ENCODE peak calls at places on chromosomes 16 and 17, in five cellular contexts. V, W, Q, D and F are unnamed samples.

GRCh38 chr16:78763821-78764440 is 664.5 kb downstream of the WWOX start:
- DNase-seq in V (no peak), W (no peak), Q (no peak), D (no peak), F (no peak)

GRCh38 chr16:50396770-50397525 is 28.2 kb upstream of the BRD7 start:
- DNase-seq in V (no peak), W (no peak), Q (no peak), D (no peak), F (no peak)

GRCh38 chr16:68459457-68459856 is 11.1 kb upstream of the SMPD3 start:
- DNase-seq in V (no peak), W (no peak), Q (no peak), D (no peak), F (no peak)

GRCh38 chr17:34617398-34617797 is 38.0 kb downstream of the TMEM132E start:
- DNase-seq in V (no peak), W (no peak), Q (no peak), D (no peak), F (no peak)

GRCh38 chr16:89919535-89920406 is 1.1 kb downstream of the MC1R start:
- DNase-seq in V (no peak), W (no peak), Q (no peak), D (no peak), F (no peak)

GRCh38 chr16:795580-796229 is 4.8 kb downstream of the GNG13 start:
- DNase-seq in V (no peak), W (no peak), Q (no peak), D (no peak), F (no peak)

GRCh38 chr16:61382435-61382834 is 653.8 kb downstream of the CDH8 start:
- DNase-seq in V (no peak), W (no peak), Q (no peak), D (no peak), F (no peak)

GRCh38 chr16:50195276-50195675 is 42.2 kb downstream of the TENT4B start:
- DNase-seq in V (no peak), W (no peak), Q (no peak), D (no peak), F (no peak)

GRCh38 chr16:19088341-19088916 is 21.0 kb downstream of the COQ7 start:
- DNase-seq in V (no peak), W (no peak), Q (no peak), D (no peak), F (no peak)

GRCh38 chr16:80105160-80105559 is 435.6 kb upstream of the DYNLRB2 start:
- DNase-seq in V (no peak), W (no peak), Q (no peak), D (no peak), F (no peak)

GRCh38 chr16:89341697-89342694 is 124.5 kb downstream of the ZNF778 start:
- DNase-seq in V (no peak), W (no peak), Q (no peak), D (no peak), F (no peak)

GRCh38 chr17:62763891-62764600 is 44.1 kb downstream of the MARCHF10 start:
- DNase-seq in V (no peak), W (no peak), Q (no peak), D (no peak), F (no peak)

GRCh38 chr17:1197781-1198490 is 18.2 kb upstream of the ABR start:
- DNase-seq in V (peak), W (no peak), Q (no peak), D (no peak), F (no peak)

GRCh38 chr17:79728908-79729471 is 1.8 kb upstream of the ENPP7 start:
- DNase-seq in V (no peak), W (peak), Q (no peak), D (no peak), F (no peak)

GRCh38 chr17:36482611-36483504 is 3.6 kb upstream of the ZNHIT3 start:
- DNase-seq in V (peak), W (peak), Q (peak), D (peak), F (peak)

GRCh38 chr16:66324785-66325184 is 41.7 kb upstream of the CDH5 start:
- DNase-seq in V (no peak), W (peak), Q (peak), D (peak), F (peak)

GRCh38 chr16:86071611-86072240 is 172.8 kb downstream of the IRF8 start:
- DNase-seq in V (no peak), W (no peak), Q (no peak), D (no peak), F (no peak)

GRCh38 chr16:86074651-86075487 is 175.9 kb downstream of the IRF8 start:
- DNase-seq in V (no peak), W (no peak), Q (no peak), D (no peak), F (no peak)

GRCh38 chr16:86073763-86074493 is 175.0 kb downstream of the IRF8 start:
- DNase-seq in V (no peak), W (no peak), Q (no peak), D (no peak), F (no peak)

GRCh38 chr16:86072328-86073102 is 173.6 kb downstream of the IRF8 start:
- DNase-seq in V (no peak), W (peak), Q (no peak), D (peak), F (peak)

DNA sequence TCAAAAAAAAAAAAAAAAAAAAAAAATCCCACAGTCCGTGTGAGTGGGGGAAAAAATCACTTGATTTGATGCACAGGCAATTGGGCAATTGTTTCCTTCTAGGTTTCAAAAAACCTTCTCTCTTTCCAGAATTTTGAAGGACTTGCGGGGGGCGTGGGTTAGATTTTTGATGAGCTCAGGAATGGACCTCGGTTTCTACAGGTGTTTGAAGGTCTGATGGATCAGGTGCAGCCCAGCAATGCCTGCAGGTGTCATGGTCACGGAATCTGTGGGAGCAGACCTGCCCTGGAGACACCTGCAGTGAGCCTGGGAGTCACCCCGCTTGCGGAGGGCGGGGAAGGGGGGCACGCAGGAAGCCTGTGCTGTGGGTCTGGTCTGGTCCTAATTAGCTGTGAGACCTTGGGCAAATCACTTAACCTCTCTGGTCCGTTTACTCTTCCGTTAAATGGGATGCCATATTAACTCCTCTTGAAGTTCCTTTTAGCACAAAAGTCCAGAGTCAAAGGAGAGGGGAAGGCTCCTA is 174.2 kb downstream of the IRF8 start:
- DNase-seq in V (no peak), W (no peak), Q (no peak), D (no peak), F (no peak)
- TF ChIP-seq CREB1 in V (no peak), W (no peak), Q (no peak), D (no peak), F (no peak)

DNA sequence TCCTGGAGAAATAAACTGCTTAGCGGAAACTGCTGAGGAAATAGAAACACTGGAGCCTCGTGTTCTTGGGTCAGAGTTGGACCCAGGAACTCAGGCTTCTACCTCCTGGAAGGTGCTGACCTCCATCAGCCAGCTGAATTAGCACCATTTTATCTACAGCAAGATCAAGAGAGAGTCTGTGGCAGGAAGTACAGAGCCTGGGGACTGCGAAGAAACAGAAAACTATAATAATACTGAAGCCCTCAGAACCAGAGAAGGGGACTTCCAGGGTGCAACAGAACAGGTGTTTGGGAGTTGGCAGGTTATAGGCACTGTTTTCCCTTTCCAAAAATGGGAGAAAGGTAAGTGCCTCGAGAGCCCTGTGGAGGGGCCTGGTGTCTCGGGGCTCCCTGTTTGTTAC is 379.7 kb downstream of the CA10 start:
- DNase-seq in V (no peak), W (no peak), Q (no peak), D (no peak), F (no peak)
- TF ChIP-seq USF2 in V (no peak), W (no peak), Q (no peak), D (no peak), F (no peak)

DNA sequence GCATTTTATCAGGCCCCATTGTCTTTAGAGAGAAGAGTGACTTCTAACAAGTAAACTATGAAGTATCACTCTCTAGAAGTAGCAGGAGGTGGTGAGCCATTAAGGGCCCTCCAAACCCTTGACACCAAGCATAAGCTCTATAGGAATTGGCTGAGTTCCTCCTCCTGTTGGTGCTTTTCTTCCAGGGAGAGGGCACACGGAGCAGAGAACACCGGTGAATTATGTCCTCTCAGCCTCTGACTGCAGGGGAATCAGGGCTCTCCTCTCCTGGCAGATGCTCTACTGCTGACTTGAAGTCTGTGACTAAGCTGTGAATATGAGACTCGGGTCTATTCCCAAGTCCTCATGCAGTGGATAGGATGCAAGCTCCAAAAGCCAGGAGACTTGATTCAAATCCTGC is 32.3 kb downstream of the CHD9 start:
- DNase-seq in V (no peak), W (no peak), Q (no peak), D (no peak), F (no peak)
- TF ChIP-seq SP1 in V (no peak), W (no peak), Q (no peak), D (no peak), F (no peak)

GRCh38 chr17:68733241-68734176 is 132.3 kb upstream of the FAM20A start:
- DNase-seq in V (no peak), W (no peak), Q (peak), D (peak), F (no peak)
- TF ChIP-seq CREB1 in V (no peak), W (no peak), Q (no peak), D (no peak), F (no peak)

GRCh38 chr17:74408262-74408661 is 23.6 kb upstream of the GPRC5C start:
- DNase-seq in V (no peak), W (peak), Q (no peak), D (peak), F (no peak)
- TF ChIP-seq USF2 in V (no peak), W (no peak), Q (no peak), D (peak), F (no peak)